ENCODE peak calls at places on chromosomes 3 and 15, in four cellular contexts. U is lung; K is transverse colon; V is CD8-positive, alpha-beta T cell. Z is an unnamed sample. For H3K36me3, the result is how much of the 10 kb centered on the place peaks cover.

GRCh38 chr15:84818221-84819131 is 1.3 kb downstream of the ALPK3 start:
- DNase-seq in V (no peak), K (no peak), U (no peak), Z (peak)

GRCh38 chr3:79032686-79033318 is 735.0 kb downstream of the ROBO1 start:
- DNase-seq in V (no peak), U (no peak), K (no peak), Z (no peak)

GRCh38 chr15:55959744-55960143 is 33.7 kb downstream of the NEDD4 start:
- DNase-seq in U (no peak), V (no peak), K (no peak), Z (no peak)

GRCh38 chr15:100763764-100764750 is 115.6 kb upstream of the ALDH1A3 start:
- DNase-seq in K (no peak), V (peak), U (no peak), Z (peak)

GRCh38 chr3:46222435-46223161 is 14.5 kb upstream of the CCR1 start:
- DNase-seq in K (no peak), V (no peak), U (no peak), Z (no peak)

GRCh38 chr3:182284793-182285192 is 508.5 kb upstream of the ATP11B start:
- DNase-seq in V (no peak), K (no peak), U (no peak), Z (no peak)

GRCh38 chr3:180466401-180467005 is 135.5 kb upstream of the TTC14 start:
- DNase-seq in V (no peak), K (no peak), U (no peak), Z (no peak)

GRCh38 chr15:76285241-76285825 is 25.9 kb downstream of the ETFA start:
- DNase-seq in V (no peak), K (no peak), U (no peak), Z (no peak)

GRCh38 chr15:37995461-37996347 is 61.3 kb downstream of the TMCO5A start:
- DNase-seq in U (no peak), V (no peak), K (no peak), Z (no peak)

GRCh38 chr3:44076221-44076829 is 165.4 kb upstream of the TOPAZ1 start:
- DNase-seq in V (no peak), U (no peak), K (no peak), Z (no peak)

GRCh38 chr15:80179025-80179759 is 26.4 kb downstream of the FAH start:
- DNase-seq in U (no peak), K (no peak), V (no peak), Z (no peak)

GRCh38 chr3:101379695-101380376 is 59.5 kb upstream of the IMPG2 start:
- DNase-seq in K (no peak), U (no peak), V (no peak), Z (no peak)

GRCh38 chr15:51756482-51756881 is 5.1 kb downstream of the TMOD2 start:
- DNase-seq in U (no peak), K (no peak), V (no peak), Z (no peak)

GRCh38 chr15:93488157-93488803 is 399.3 kb upstream of the RGMA start:
- DNase-seq in K (no peak), V (no peak), U (no peak), Z (no peak)

GRCh38 chr3:170012683-170013400 is 25.0 kb upstream of the GPR160 start:
- DNase-seq in V (no peak), K (no peak), U (no peak), Z (no peak)

GRCh38 chr15:74134387-74135027 is 4.1 kb downstream of the ISLR2 start:
- DNase-seq in U (no peak), K (peak), V (no peak), Z (no peak)

GRCh38 chr3:86418861-86419260 is 572.1 kb downstream of the VGLL3 start:
- DNase-seq in K (no peak), U (no peak), V (no peak), Z (no peak)

GRCh38 chr3:132721479-132722164 is 587 bp downstream of the NPHP3 start:
- DNase-seq in V (no peak), U (peak), K (peak), Z (peak)

GRCh38 chr15:58535894-58536293 is 104.1 kb downstream of the LIPC start:
- DNase-seq in U (no peak), K (no peak), V (no peak), Z (no peak)

GRCh38 chr15:63735449-63735848 is 98.3 kb downstream of the HERC1 start:
- DNase-seq in K (no peak), U (no peak), V (no peak), Z (no peak)

GRCh38 chr15:39213385-39213840 is 367.5 kb upstream of the THBS1 start:
- DNase-seq in K (no peak), V (no peak), U (peak), Z (peak)

GRCh38 chr15:69748700-69749099 is 296.1 kb downstream of the RPLP1 start:
- DNase-seq in U (no peak), K (no peak), V (peak), Z (no peak)

GRCh38 chr3:73245459-73245858 is 184.0 kb downstream of the EBLN2 start:
- DNase-seq in V (no peak), K (no peak), U (no peak), Z (no peak)

DNA sequence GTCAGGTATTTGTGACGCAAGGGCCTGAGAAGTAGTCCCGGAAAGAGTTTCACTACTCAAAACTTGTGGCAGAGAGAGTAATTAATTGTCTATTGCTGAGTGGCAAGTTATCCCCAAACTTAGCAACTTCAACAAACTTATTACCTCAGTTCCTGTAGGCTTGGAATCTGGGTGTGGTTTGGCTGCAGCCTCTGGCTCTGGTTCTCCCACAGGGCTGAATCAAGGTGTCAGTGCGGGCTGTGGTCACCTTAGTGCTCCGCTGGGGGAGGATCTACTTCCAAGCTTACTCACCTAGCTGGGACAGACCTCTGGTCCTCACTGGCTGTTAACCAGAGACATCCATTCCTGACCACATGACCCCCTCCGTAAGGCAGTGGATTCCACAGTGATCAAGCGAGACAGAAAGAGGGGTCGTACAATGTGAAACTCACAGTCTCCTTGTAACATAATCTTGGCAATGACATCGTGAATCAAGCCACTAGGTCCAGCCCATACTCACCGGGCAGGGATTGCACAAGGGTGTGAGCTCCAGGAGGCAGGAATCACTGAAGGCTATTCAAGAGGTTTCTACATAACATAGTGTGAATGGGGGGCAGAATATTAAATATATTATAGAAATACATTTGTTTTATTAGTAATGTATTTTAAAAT is 138.3 kb downstream of the RYR3 start:
- DNase-seq in U (no peak), K (no peak), V (no peak), Z (no peak)
- H3K27ac ChIP-seq in U (no peak), K (no peak), V (no peak), Z (no peak)

GRCh38 chr3:53179580-53179979 is 18.6 kb downstream of the PRKCD start:
- DNase-seq in V (no peak), K (no peak), U (no peak), Z (no peak)

GRCh38 chr3:53181024-53181371 is 20.0 kb downstream of the PRKCD start:
- DNase-seq in U (no peak), V (no peak), K (no peak), Z (no peak)

GRCh38 chr3:53182759-53183355 is 21.8 kb downstream of the PRKCD start:
- DNase-seq in K (no peak), V (no peak), U (no peak), Z (no peak)

GRCh38 chr3:53180305-53181023 is 19.5 kb downstream of the PRKCD start:
- DNase-seq in U (peak), V (no peak), K (peak), Z (no peak)

GRCh38 chr3:53181528-53181927 is 20.5 kb downstream of the PRKCD start:
- DNase-seq in K (no peak), V (no peak), U (no peak), Z (no peak)
- H3K36me3 ChIP-seq in K (half or more), V (under half), U (half or more), Z (half or more)

DNA sequence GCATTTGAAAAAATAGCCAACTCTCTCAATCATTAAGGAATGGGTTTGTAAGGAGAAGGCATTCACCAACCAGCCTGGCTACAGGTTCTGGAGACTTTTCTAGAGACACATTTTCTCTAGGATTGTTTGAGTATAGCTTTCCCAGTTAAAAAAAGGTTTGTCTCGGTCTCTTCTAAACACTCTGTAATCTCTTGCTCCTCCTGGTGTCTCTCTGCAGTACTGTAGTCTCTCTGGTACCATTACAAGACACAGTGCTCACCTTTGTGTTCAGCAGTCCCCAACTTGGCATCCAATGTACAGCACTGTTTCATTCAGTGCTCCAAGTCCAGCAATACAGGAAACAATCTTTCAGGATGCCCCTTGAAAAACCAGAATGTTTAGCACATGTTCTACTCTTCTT is 534.4 kb downstream of the ZNF385D start:
- DNase-seq in U (no peak), V (no peak), K (no peak), Z (no peak)
- TF ChIP-seq CTCF in U (no peak), V (no peak), K (no peak), Z (no peak)

DNA sequence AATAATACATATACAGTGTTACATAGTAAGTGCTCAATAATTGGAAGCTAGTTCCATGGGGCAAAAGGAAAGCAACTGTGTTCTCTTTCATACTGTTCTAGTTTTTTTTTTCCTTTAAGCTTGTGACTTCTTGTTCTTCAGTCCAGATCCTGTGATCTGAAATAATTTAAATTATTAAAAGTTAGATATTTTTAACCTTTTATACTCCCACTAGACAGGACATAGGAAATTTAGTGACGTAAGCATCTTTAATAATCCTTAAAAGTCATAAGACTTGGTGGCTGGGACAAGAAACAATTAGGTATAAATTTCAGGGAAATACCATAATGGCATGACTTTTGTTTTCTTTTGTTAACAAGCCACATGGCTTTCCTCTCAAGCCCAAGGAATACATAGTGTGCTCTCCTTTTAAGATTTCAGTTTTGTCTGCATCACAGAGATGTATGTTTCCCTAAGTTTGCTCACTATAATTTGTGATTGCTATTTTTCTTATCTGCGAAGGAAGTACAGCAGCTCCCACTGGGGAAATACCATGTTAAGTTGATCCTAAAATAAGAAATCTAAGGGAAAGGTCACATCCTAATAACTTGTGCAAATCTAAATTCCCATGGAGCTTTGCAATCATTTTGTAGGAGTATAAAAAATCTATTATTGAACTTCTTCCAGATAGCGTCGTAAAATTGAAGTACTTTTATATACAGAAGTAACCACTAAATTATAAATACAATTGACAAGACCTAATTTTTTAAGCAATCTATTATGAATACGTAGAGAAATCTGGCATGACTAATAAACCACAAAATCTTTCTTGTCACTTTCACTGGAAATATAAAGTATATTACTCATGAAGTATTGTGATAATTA is 30.1 kb downstream of the PPARG start:
- DNase-seq in U (no peak), K (no peak), V (no peak), Z (no peak)
- H3K27ac ChIP-seq in U (no peak), K (no peak), V (no peak), Z (peak)

GRCh38 chr3:53089511-53089910 is 40.7 kb downstream of the RFT1 start:
- DNase-seq in K (no peak), V (no peak), U (no peak), Z (no peak)

GRCh38 chr3:53091011-53091410 is 39.2 kb downstream of the RFT1 start:
- DNase-seq in K (no peak), U (no peak), V (no peak), Z (no peak)

GRCh38 chr3:53097887-53098286 is 32.3 kb downstream of the RFT1 start:
- DNase-seq in V (no peak), U (no peak), K (no peak), Z (no peak)

GRCh38 chr3:53092216-53092615 is 38.0 kb downstream of the RFT1 start:
- DNase-seq in K (no peak), U (no peak), V (no peak), Z (no peak)

DNA sequence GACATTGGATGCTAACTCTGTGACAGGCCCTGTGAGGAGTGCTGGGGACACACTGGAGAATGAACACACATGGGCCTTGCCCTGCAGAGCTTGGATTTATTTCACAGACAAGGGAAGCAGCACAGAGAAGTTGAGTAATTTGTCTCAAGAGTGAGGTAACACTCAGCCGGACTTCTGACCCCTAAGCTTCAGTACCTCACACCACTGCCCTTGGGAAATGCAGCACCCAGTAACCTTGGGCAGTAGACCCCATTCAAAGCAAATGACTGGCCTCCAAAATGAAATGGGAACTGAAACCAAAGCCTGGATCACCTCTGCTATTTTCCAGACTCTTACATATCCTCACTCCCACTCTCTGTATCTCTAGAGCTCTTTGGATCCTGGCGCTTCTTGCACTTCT is 37.3 kb downstream of the RFT1 start:
- DNase-seq in U (no peak), V (no peak), K (no peak), Z (no peak)
- H3K36me3 ChIP-seq in U (under half), V (under half), K (under half), Z (under half)

DNA sequence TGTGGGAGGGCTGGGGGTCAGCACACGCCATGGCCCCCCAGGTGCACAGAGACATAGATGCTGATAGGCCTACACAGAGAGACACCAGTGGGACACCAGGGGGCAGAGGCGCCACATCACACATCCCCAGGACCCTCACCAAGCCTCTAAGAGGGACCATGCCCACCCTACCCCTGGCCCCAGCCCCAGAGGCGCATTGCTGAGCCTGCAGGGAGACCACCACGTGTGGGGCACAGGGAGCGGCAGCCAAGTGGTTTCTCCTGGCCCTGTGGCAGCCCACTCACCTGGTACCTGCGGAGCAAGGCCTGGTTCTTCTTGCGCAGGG is 1.2 kb downstream of the CCDC9B start:
- DNase-seq in U (no peak), K (peak), V (no peak), Z (no peak)
- TF ChIP-seq CTCF in U (no peak), K (no peak), V (no peak), Z (peak)

GRCh38 chr3:114622001-114622400 is 328.2 kb downstream of the TIGIT start:
- DNase-seq in U (no peak), K (no peak), V (no peak), Z (no peak)

GRCh38 chr3:114626751-114627150 is 332.9 kb downstream of the TIGIT start:
- DNase-seq in K (no peak), V (no peak), U (no peak), Z (no peak)

GRCh38 chr3:114624676-114625181 is 330.9 kb downstream of the TIGIT start:
- DNase-seq in K (peak), U (peak), V (no peak), Z (peak)

GRCh38 chr3:114623420-114624046 is 329.7 kb downstream of the TIGIT start:
- DNase-seq in V (no peak), U (no peak), K (no peak), Z (no peak)

GRCh38 chr3:114624047-114624445 is 330.2 kb downstream of the TIGIT start:
- DNase-seq in V (no peak), U (no peak), K (peak), Z (peak)
- H3K27ac ChIP-seq in V (no peak), U (peak), K (peak), Z (peak)